ENCODE peak calls at places on chromosomes 12 and 14, in four cellular contexts. I is activated T-cell treated with anti-CD3 and anti-CD28 coated beads for 4 hours; D is stimulated activated CD8-positive, alpha-beta memory T cell treated with anti-CD3 and anti-CD28 coated beads, Interleukin-15, amount 100 ng/mL, for 1 hour; Z is stimulated activated naive B cell treated with anti-CD40 and anti-IgM and Interleukin-4, amounts not matched to agents 10 μg/mL and 1 μg/mL and 100 μg/mL, for 72 hours. E is an unnamed sample.

GRCh38 chr14:74979029-74979428 is 23.6 kb upstream of the PGF start:
- DNase-seq in I (no peak), D (no peak), Z (no peak), E (no peak)

GRCh38 chr14:88879016-88879415 is 54.6 kb downstream of the TTC8 start:
- DNase-seq in I (no peak), D (no peak), Z (no peak), E (no peak)

GRCh38 chr12:110165540-110166159 is 41.5 kb downstream of the IFT81 start:
- DNase-seq in I (no peak), D (no peak), Z (no peak), E (peak; percentile 18)

GRCh38 chr12:55995366-55995765 is 1.7 kb upstream of the SUOX start:
- DNase-seq in I (no peak), D (no peak), Z (no peak), E (no peak)

GRCh38 chr14:21352587-21352986 is 31.2 kb downstream of the SUPT16H start:
- DNase-seq in I (no peak), D (no peak), Z (peak; percentile 31), E (peak; percentile 27)

GRCh38 chr14:50649691-50650090 is 18.4 kb downstream of the SAV1 start:
- DNase-seq in I (no peak), D (no peak), Z (no peak), E (no peak)

GRCh38 chr12:19129486-19130223 is at the start of gene PLEKHA5:
- DNase-seq in I (no peak), D (no peak), Z (peak; percentile 13), E (peak; percentile 20)

GRCh38 chr12:92408072-92408900 is 262.6 kb upstream of the BTG1 start:
- DNase-seq in I (no peak), D (no peak), Z (no peak), E (no peak)

GRCh38 chr14:74421997-74422396 is 4.0 kb downstream of the SYNDIG1L start:
- DNase-seq in I (no peak), D (no peak), Z (no peak), E (no peak)

GRCh38 chr14:105908481-105908911 is 382.1 kb downstream of the TMEM121 start:
- DNase-seq in I (no peak), D (no peak), Z (peak; percentile 18), E (no peak)

GRCh38 chr12:2842948-2843347 is 8.1 kb upstream of the NRIP2 start:
- DNase-seq in I (no peak), D (no peak), Z (no peak), E (no peak)

GRCh38 chr14:93044116-93044515 is 71.6 kb downstream of the ITPK1 start:
- DNase-seq in I (no peak), D (no peak), Z (no peak), E (no peak)

GRCh38 chr14:26377150-26377549 is 220.7 kb downstream of the NOVA1 start:
- DNase-seq in I (no peak), D (no peak), Z (no peak), E (no peak)

GRCh38 chr14:104433401-104434213 is 146.0 kb upstream of the C14orf180 start:
- DNase-seq in I (no peak), D (no peak), Z (no peak), E (no peak)

GRCh38 chr12:101074940-101075680 is 134.9 kb downstream of the SLC5A8 start:
- DNase-seq in I (no peak), D (no peak), Z (no peak), E (no peak)

GRCh38 chr12:127829974-127830543 is 436.9 kb upstream of the TMEM132C start:
- DNase-seq in I (no peak), D (no peak), Z (no peak), E (no peak)

GRCh38 chr12:105721051-105721825 is 390.7 kb downstream of the C12orf75 start:
- DNase-seq in I (no peak), D (no peak), Z (no peak), E (no peak)

GRCh38 chr12:104064842-104065441 is 611 bp downstream of the HCFC2 start:
- DNase-seq in I (no peak), D (no peak), Z (no peak), E (no peak)

GRCh38 chr12:46915082-46915481 is 89.3 kb upstream of the SLC38A4 start:
- DNase-seq in I (no peak), D (no peak), Z (no peak), E (no peak)

GRCh38 chr14:63157195-63157594 is 47.0 kb upstream of the RHOJ start:
- DNase-seq in I (no peak), D (no peak), Z (no peak), E (no peak)

GRCh38 chr12:95547522-95548055 is 3.7 kb downstream of the USP44 start:
- DNase-seq in I (no peak), D (no peak), Z (no peak), E (no peak)

GRCh38 chr14:103545219-103545914 is 16.4 kb downstream of the TRMT61A start:
- DNase-seq in I (no peak), D (no peak), Z (no peak), E (no peak)

GRCh38 chr12:93198086-93198485 is 179.6 kb upstream of the NUDT4 start:
- DNase-seq in I (no peak), D (no peak), Z (no peak), E (no peak)

GRCh38 chr12:71708658-71709057 is 22.8 kb downstream of the TMEM19 start:
- DNase-seq in I (no peak), D (no peak), Z (no peak), E (no peak)

GRCh38 chr12:96501139-96501741 is 11.9 kb downstream of the CFAP54 start:
- DNase-seq in I (no peak), D (no peak), Z (no peak), E (no peak)

GRCh38 chr12:117603316-117604113 is 242.1 kb upstream of the NOS1 start:
- DNase-seq in I (no peak), D (no peak), Z (no peak), E (no peak)

GRCh38 chr12:109753054-109753401 is 39.4 kb downstream of the FAM222A start:
- DNase-seq in I (no peak), D (no peak), Z (no peak), E (no peak)

GRCh38 chr12:59431266-59431665 is 164.6 kb upstream of the SLC16A7 start:
- DNase-seq in I (no peak), D (no peak), Z (no peak), E (no peak)